ENCODE peak calls at places on chromosomes 3 and 15, in six cellular contexts. V, U, F, D, M and Q are unnamed samples.

GRCh38 chr3:126446791-126447190 is 28.9 kb downstream of the ZXDC start:
- DNase-seq in V (no peak), U (peak), F (no peak), D (no peak), M (no peak), Q (no peak)

GRCh38 chr15:48602358-48603122 is 43.0 kb downstream of the FBN1 start:
- DNase-seq in V (no peak), U (peak), F (no peak), D (no peak), M (no peak), Q (no peak)

GRCh38 chr15:84826369-84826823 is 9.2 kb downstream of the ALPK3 start:
- DNase-seq in V (no peak), U (no peak), F (no peak), D (no peak), M (peak), Q (no peak)

GRCh38 chr3:2921903-2922302 is 188.3 kb downstream of the IL5RA start:
- DNase-seq in V (no peak), U (no peak), F (no peak), D (no peak), M (no peak), Q (peak)

GRCh38 chr3:162134571-162134970 is 638.0 kb downstream of the OTOL1 start:
- DNase-seq in V (no peak), U (no peak), F (no peak), D (no peak), M (no peak), Q (no peak)

GRCh38 chr3:133991209-133991608 is 38.5 kb downstream of the SLCO2A1 start:
- DNase-seq in V (peak), U (no peak), F (peak), D (no peak), M (no peak), Q (no peak)

GRCh38 chr3:34248352-34248751 is 449.9 kb downstream of the PDCD6IP start:
- DNase-seq in V (no peak), U (no peak), F (no peak), D (no peak), M (no peak), Q (no peak)

GRCh38 chr3:150022406-150023238 is 51.9 kb upstream of the PFN2 start:
- DNase-seq in V (no peak), U (peak), F (no peak), D (no peak), M (no peak), Q (no peak)

GRCh38 chr3:8727793-8728517 is 5.6 kb upstream of the CAV3 start:
- DNase-seq in V (no peak), U (no peak), F (no peak), D (no peak), M (no peak), Q (no peak)

GRCh38 chr15:42198516-42198915 is 9.6 kb downstream of the VPS39 start:
- DNase-seq in V (no peak), U (no peak), F (no peak), D (no peak), M (no peak), Q (no peak)

GRCh38 chr3:136236109-136236508 is 14.0 kb upstream of the PCCB start:
- DNase-seq in V (no peak), U (no peak), F (no peak), D (no peak), M (no peak), Q (no peak)

GRCh38 chr3:13288732-13289718 is 131.1 kb downstream of the NUP210 start:
- DNase-seq in V (no peak), U (peak), F (peak), D (no peak), M (no peak), Q (no peak)

GRCh38 chr15:81183403-81183760 is 13.3 kb upstream of the IL16 start:
- DNase-seq in V (no peak), U (no peak), F (no peak), D (no peak), M (no peak), Q (no peak)

DNA sequence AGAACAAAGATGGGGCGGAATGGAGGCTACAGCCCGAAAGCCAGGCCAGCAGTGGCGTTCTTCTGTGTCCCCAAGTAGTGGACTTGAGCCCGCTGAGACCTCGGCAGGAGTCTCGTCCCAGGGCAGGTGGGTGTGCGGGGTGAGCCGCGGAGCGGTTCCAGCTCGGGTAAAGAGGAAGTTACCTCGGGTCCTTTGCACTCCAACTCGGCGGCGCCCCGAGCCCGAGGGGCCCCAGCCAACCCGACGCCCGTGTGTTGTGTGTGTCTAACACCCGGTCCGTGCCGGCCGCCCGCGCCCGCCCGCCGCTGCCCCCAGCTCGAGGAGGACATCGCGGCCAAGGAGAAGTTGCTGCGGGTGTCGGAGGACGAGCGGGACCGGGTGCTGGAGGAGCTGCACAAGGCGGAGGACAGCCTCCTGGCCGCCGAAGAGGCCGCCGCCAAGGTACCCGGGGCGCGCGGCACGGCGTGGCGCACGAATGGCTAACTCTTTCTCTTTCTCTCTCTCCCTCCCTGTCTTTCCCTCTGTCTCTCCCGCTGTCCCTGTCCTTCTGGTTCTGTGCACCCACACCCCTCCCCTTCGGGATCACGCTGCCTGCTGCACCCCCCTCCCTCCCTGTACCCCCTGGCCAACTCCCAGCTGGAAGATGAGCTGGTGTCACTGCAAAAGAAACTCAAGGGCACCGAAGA is 987 bp downstream of the TPM1 start:
- DNase-seq in V (peak), U (no peak), F (peak), D (no peak), M (peak), Q (no peak)
- TF ChIP-seq POLR2A in V (no peak), U (no peak), F (no peak), D (no peak), M (peak), Q (no peak)

GRCh38 chr3:58898513-58898912 is 151.3 kb downstream of the CFAP20DC start:
- DNase-seq in V (no peak), U (no peak), F (no peak), D (no peak), M (no peak), Q (no peak)
- H3K4me3 ChIP-seq in V (no peak), U (no peak), F (no peak), D (no peak), M (no peak), Q (no peak)

DNA sequence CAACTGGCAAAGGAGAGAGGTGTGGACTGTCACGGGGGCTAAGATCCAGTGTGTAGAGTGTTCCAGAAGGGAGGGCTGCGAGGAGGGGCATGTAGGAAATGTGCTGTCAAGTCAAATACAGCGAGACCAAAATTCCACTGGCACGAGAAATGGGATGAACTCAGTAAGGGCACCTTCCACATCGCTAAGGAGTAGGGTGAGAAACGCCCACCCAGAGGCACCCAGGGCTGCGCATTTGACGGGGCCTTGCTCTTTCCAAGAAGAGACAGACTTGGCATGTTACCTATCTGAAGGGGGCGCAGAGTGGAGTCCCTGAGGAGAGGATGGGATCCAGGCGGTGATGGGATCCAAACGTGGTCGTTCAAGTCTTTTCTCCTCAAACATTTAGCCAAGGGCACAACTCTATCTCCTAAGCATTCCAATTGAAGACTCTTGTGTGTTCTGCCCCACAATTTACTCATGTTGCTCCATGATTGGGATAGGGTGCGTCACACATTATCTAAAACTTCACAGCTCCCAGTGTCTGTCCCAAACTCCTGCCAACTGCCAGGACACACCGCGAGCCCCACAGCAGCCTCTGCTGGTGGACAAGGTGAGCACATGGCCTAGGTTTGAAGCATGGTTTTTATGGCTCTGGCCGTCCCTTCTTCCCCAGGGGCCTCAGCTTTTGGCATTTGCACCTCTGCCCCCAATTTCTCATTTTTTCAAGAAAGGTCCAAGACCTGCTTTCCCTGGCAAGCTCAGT is 7.6 kb downstream of the SELENOS start:
- DNase-seq in V (no peak), U (no peak), F (no peak), D (no peak), M (no peak), Q (no peak)
- TF ChIP-seq POLR2A in V (no peak), U (no peak), F (no peak), D (no peak), M (no peak), Q (no peak)

GRCh38 chr15:60544581-60545115 is 65.7 kb upstream of the ICE2 start:
- DNase-seq in V (no peak), U (no peak), F (no peak), D (no peak), M (no peak), Q (no peak)

GRCh38 chr15:60546764-60547163 is 67.8 kb upstream of the ICE2 start:
- DNase-seq in V (no peak), U (no peak), F (no peak), D (no peak), M (no peak), Q (no peak)

GRCh38 chr15:60551781-60552161 is 72.8 kb upstream of the ICE2 start:
- DNase-seq in V (no peak), U (no peak), F (no peak), D (no peak), M (no peak), Q (no peak)

GRCh38 chr15:60551147-60551780 is 72.3 kb upstream of the ICE2 start:
- DNase-seq in V (no peak), U (no peak), F (no peak), D (no peak), M (no peak), Q (no peak)

GRCh38 chr15:60548101-60548500 is 69.2 kb upstream of the ICE2 start:
- DNase-seq in V (no peak), U (no peak), F (no peak), D (no peak), M (no peak), Q (no peak)
- H3K4me3 ChIP-seq in V (no peak), U (no peak), F (no peak), D (no peak), M (no peak), Q (no peak)

DNA sequence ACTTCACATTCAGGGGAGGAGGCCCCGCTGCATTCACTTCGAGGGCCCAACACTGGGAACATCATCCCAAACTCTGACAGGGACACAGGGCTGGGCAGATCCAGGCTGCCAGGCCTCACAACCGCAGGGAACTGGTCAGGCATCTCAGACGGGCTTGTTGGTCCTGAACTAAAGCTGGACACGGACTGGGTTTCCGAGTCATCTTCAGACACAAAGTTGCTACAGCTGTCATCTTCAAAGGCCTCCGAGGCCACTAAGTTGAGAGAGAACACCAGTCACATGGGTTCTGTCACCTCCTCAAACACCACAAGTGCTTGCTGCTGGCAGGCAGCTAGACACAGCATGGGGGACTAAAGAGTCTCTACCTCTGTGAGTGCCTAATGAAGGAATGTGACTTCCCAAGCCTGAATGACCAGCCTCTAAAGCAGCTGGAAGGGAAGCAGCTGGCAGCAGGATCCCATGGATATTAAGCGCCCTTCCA is 50.9 kb downstream of the CAPN7 start:
- DNase-seq in V (no peak), U (no peak), F (no peak), D (no peak), M (peak), Q (no peak)
- TF ChIP-seq POLR2A in V (no peak), U (no peak), F (no peak), D (no peak), M (no peak), Q (no peak)

GRCh38 chr3:100825574-100825973 is 116.3 kb downstream of the TFG start:
- DNase-seq in V (no peak), U (no peak), F (no peak), D (no peak), M (no peak), Q (no peak)
- H3K4me3 ChIP-seq in V (no peak), U (no peak), F (no peak), D (no peak), M (no peak), Q (no peak)